ENCODE peak calls at places on chromosomes 3 and 15, in seven cellular contexts. G, W, N, X, S, C and Q are unnamed samples.

GRCh38 chr15:60325905-60326304 is 71.9 kb downstream of the ANXA2 start:
- DNase-seq in G (no peak), W (no peak), N (no peak), X (no peak), S (no peak), C (no peak), Q (no peak)

GRCh38 chr15:89317188-89317720 is 17.4 kb downstream of the POLG start:
- DNase-seq in G (no peak), W (no peak), N (no peak), X (no peak), S (no peak), C (no peak), Q (no peak)

GRCh38 chr3:43048470-43048869 is 57.4 kb downstream of the POMGNT2 start:
- DNase-seq in G (peak; percentile 4), W (no peak), N (no peak), X (no peak), S (no peak), C (no peak), Q (no peak)

GRCh38 chr15:35115155-35115725 is 30.1 kb upstream of the NANOGP8 start:
- DNase-seq in G (no peak), W (no peak), N (no peak), X (no peak), S (peak; percentile 81), C (no peak), Q (no peak)

GRCh38 chr3:8607285-8608040 is 37.1 kb downstream of the SSUH2 start:
- DNase-seq in G (peak; percentile 91), W (peak; percentile 46), N (peak; percentile 37), X (peak; percentile 35), S (peak; percentile 68), C (peak; percentile 51), Q (no peak)

GRCh38 chr15:73081321-73081958 is 29.2 kb downstream of the NEO1 start:
- DNase-seq in G (no peak), W (no peak), N (peak; percentile 73), X (no peak), S (peak; percentile 43), C (no peak), Q (peak; percentile 6)

GRCh38 chr15:48930735-48931134 is 33.0 kb downstream of the SHC4 start:
- DNase-seq in G (no peak), W (no peak), N (no peak), X (no peak), S (no peak), C (no peak), Q (no peak)

GRCh38 chr3:194874206-194874605 is 188.5 kb downstream of the FAM43A start:
- DNase-seq in G (peak; percentile 7), W (no peak), N (no peak), X (no peak), S (no peak), C (no peak), Q (no peak)

GRCh38 chr15:99343836-99344551 is 92.7 kb downstream of the LRRC28 start:
- DNase-seq in G (no peak), W (peak; percentile 32), N (no peak), X (no peak), S (no peak), C (peak; percentile 56), Q (no peak)

GRCh38 chr15:66646308-66646707 is 55.7 kb upstream of the SMAD6 start:
- DNase-seq in G (no peak), W (no peak), N (no peak), X (no peak), S (peak; percentile 30), C (no peak), Q (no peak)

GRCh38 chr3:32111560-32111959 is 5.1 kb downstream of the GPD1L start:
- DNase-seq in G (no peak), W (no peak), N (no peak), X (no peak), S (no peak), C (no peak), Q (no peak)

GRCh38 chr3:195259146-195259563 is 11.8 kb downstream of the XXYLT1 start:
- DNase-seq in G (peak; percentile 64), W (no peak), N (no peak), X (no peak), S (peak; percentile 54), C (no peak), Q (no peak)

GRCh38 chr3:154235330-154235729 is 89.0 kb downstream of the DHX36 start:
- DNase-seq in G (no peak), W (no peak), N (no peak), X (no peak), S (peak; percentile 64), C (no peak), Q (no peak)

GRCh38 chr15:64630403-64631107 is 144.8 kb downstream of the RBPMS2 start:
- DNase-seq in G (no peak), W (no peak), N (no peak), X (no peak), S (no peak), C (no peak), Q (no peak)

GRCh38 chr15:55902975-55903374 is 90.4 kb downstream of the NEDD4 start:
- DNase-seq in G (no peak), W (no peak), N (no peak), X (no peak), S (peak; percentile 27), C (no peak), Q (no peak)

GRCh38 chr15:32888221-32888761 is 170.5 kb downstream of the GREM1 start:
- DNase-seq in G (no peak), W (no peak), N (no peak), X (no peak), S (no peak), C (no peak), Q (no peak)

GRCh38 chr15:68252925-68253534 is 23.5 kb upstream of the CLN6 start:
- DNase-seq in G (no peak), W (peak; percentile 63), N (peak; percentile 86), X (no peak), S (peak; percentile 69), C (peak; percentile 67), Q (peak; percentile 60)

GRCh38 chr15:45919806-45920205 is 285.0 kb downstream of the SQOR start:
- DNase-seq in G (no peak), W (no peak), N (peak; percentile 26), X (no peak), S (peak; percentile 71), C (no peak), Q (no peak)

GRCh38 chr15:35876762-35877161 is 330.8 kb upstream of the DPH6 start:
- DNase-seq in G (no peak), W (no peak), N (no peak), X (no peak), S (no peak), C (no peak), Q (no peak)

GRCh38 chr15:90402230-90402629 is 14.2 kb downstream of the IQGAP1 start:
- DNase-seq in G (peak; percentile 86), W (no peak), N (peak; percentile 65), X (no peak), S (peak; percentile 86), C (no peak), Q (no peak)

GRCh38 chr3:153633407-153633806 is 471.4 kb downstream of the RAP2B start:
- DNase-seq in G (no peak), W (no peak), N (no peak), X (no peak), S (no peak), C (no peak), Q (no peak)

GRCh38 chr3:12249519-12249918 is 39.4 kb upstream of the PPARG start:
- DNase-seq in G (no peak), W (no peak), N (no peak), X (no peak), S (no peak), C (no peak), Q (no peak)

GRCh38 chr3:37554364-37554763 is 307.3 kb upstream of the CTDSPL start:
- DNase-seq in G (no peak), W (no peak), N (no peak), X (no peak), S (no peak), C (no peak), Q (no peak)

GRCh38 chr3:134249442-134249841 is 1.2 kb downstream of the RYK start:
- DNase-seq in G (no peak), W (no peak), N (no peak), X (no peak), S (no peak), C (no peak), Q (no peak)
- TF ChIP-seq CTCF in G (no peak), W (no peak), N (peak; percentile 24), X (no peak), S (no peak), C (no peak), Q (no peak)

GRCh38 chr15:40807888-40808194 is 568 bp upstream of the DNAJC17 start:
- DNase-seq in G (no peak), W (peak; percentile 9), N (no peak), X (no peak), S (no peak), C (no peak), Q (no peak)
- H3K4me3 ChIP-seq in G (peak overlapping the region; percentile 83), W (peak overlapping the region; percentile 90), N (peak overlapping the region; percentile 97), X (peak overlapping the region; percentile 91), S (peak overlapping the region; percentile 97), C (peak overlapping the region; percentile 70), Q (peak overlapping the region; percentile 86)

GRCh38 chr3:30343861-30344260 is 262.5 kb upstream of the TGFBR2 start:
- DNase-seq in G (no peak), W (no peak), N (no peak), X (no peak), S (no peak), C (no peak), Q (no peak)
- H3K27ac ChIP-seq in G (no peak overlapping the region), W (no peak overlapping the region), N (no peak overlapping the region), X (no peak overlapping the region), S (peak overlapping the region; percentile 84), C (no peak overlapping the region), Q (no peak overlapping the region)

GRCh38 chr15:75620776-75621536 is 4.6 kb downstream of the SNUPN start:
- DNase-seq in G (peak; percentile 93), W (peak; percentile 42), N (peak; percentile 60), X (no peak), S (peak; percentile 91), C (peak; percentile 72), Q (no peak)
- TF ChIP-seq CTCF in G (no peak), W (no peak), N (no peak), X (no peak), S (peak; percentile 4), C (no peak), Q (no peak)

DNA sequence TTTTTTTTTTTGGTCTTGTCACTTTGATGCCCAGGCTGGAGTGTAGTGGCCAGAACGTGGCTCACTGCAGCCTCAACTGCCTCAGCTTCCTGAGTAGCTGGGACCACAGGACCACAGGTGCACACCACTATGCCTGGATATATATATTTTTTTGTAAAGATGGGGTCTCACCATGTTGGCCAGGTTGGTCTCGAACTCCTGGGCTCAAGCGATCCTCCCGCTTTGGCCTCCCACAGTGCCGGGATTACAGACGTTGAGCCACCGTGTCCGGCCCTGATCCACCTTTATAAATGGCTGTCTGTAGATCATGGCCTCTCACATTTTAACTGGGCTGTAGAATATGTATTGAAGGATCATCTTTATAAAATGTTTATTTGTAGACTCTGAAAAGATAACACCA is 1.9 kb upstream of the EIF3J start:
- DNase-seq in G (no peak), W (no peak), N (no peak), X (no peak), S (no peak), C (no peak), Q (no peak)
- H3K4me3 ChIP-seq in G (no peak overlapping the region), W (no peak overlapping the region), N (no peak overlapping the region), X (no peak overlapping the region), S (no peak overlapping the region), C (no peak overlapping the region), Q (no peak overlapping the region)